ENCODE peak calls at places on chromosomes 16 and 17, in seven cellular contexts. One of them, this sample, is unnamed.

GRCh38 chr16:30841332-30841731 is 52.5 kb downstream of the BCL7C start:
- DNase-seq in HepG2: no peak
- DNase-seq in stomach: no peak
- DNase-seq in Panc1: no peak
- DNase-seq in HCT116: no peak
- DNase-seq in upper lobe of left lung: no peak
- DNase-seq in breast epithelium: no peak
- DNase-seq in this sample: no peak

GRCh38 chr17:3529817-3530741 is 27.5 kb downstream of the TRPV3 start:
- DNase-seq in HepG2: peak
- DNase-seq in upper lobe of left lung: no peak
- DNase-seq in HCT116: no peak
- DNase-seq in Panc1: no peak
- DNase-seq in breast epithelium: no peak
- DNase-seq in stomach: no peak
- DNase-seq in this sample: no peak

GRCh38 chr17:47305302-47305923 is 18.3 kb upstream of the EFCAB13 start:
- DNase-seq in HepG2: peak
- DNase-seq in upper lobe of left lung: no peak
- DNase-seq in stomach: no peak
- DNase-seq in Panc1: peak
- DNase-seq in HCT116: no peak
- DNase-seq in breast epithelium: no peak
- DNase-seq in this sample: no peak

GRCh38 chr16:56812884-56813283 is 52.1 kb upstream of the SLC12A3 start:
- DNase-seq in stomach: no peak
- DNase-seq in upper lobe of left lung: no peak
- DNase-seq in HCT116: no peak
- DNase-seq in HepG2: peak
- DNase-seq in breast epithelium: no peak
- DNase-seq in Panc1: no peak
- DNase-seq in this sample: no peak

GRCh38 chr17:80190716-80191115 is 20.9 kb downstream of the CARD14 start:
- DNase-seq in Panc1: no peak
- DNase-seq in stomach: no peak
- DNase-seq in HCT116: no peak
- DNase-seq in upper lobe of left lung: no peak
- DNase-seq in HepG2: no peak
- DNase-seq in breast epithelium: no peak
- DNase-seq in this sample: no peak

GRCh38 chr16:67248401-67249177 is at the start of gene SLC9A5:
- DNase-seq in HepG2: no peak
- DNase-seq in breast epithelium: no peak
- DNase-seq in stomach: no peak
- DNase-seq in HCT116: no peak
- DNase-seq in upper lobe of left lung: no peak
- DNase-seq in Panc1: no peak
- DNase-seq in this sample: no peak

GRCh38 chr17:48603959-48604769 is 622 bp downstream of the HOXB6 start:
- DNase-seq in upper lobe of left lung: no peak
- DNase-seq in Panc1: no peak
- DNase-seq in breast epithelium: no peak
- DNase-seq in HepG2: no peak
- DNase-seq in stomach: no peak
- DNase-seq in HCT116: peak
- DNase-seq in this sample: no peak

GRCh38 chr16:58127634-58128033 is 1.5 kb downstream of the CFAP20 start:
- DNase-seq in breast epithelium: no peak
- DNase-seq in HCT116: no peak
- DNase-seq in upper lobe of left lung: no peak
- DNase-seq in stomach: no peak
- DNase-seq in HepG2: no peak
- DNase-seq in Panc1: no peak
- DNase-seq in this sample: no peak

GRCh38 chr17:41532947-41533570 is 5.0 kb upstream of the KRT19 start:
- DNase-seq in upper lobe of left lung: peak
- DNase-seq in Panc1: no peak
- DNase-seq in HepG2: no peak
- DNase-seq in breast epithelium: no peak
- DNase-seq in stomach: no peak
- DNase-seq in HCT116: no peak
- DNase-seq in this sample: no peak

GRCh38 chr16:46830902-46831647 is at the start of gene C16orf87:
- DNase-seq in stomach: peak
- DNase-seq in upper lobe of left lung: peak
- DNase-seq in HCT116: peak
- DNase-seq in Panc1: no peak
- DNase-seq in breast epithelium: peak
- DNase-seq in HepG2: peak
- DNase-seq in this sample: peak

GRCh38 chr16:13982446-13982845 is 62.5 kb downstream of the ERCC4 start:
- DNase-seq in HepG2: no peak
- DNase-seq in upper lobe of left lung: no peak
- DNase-seq in stomach: no peak
- DNase-seq in breast epithelium: no peak
- DNase-seq in HCT116: no peak
- DNase-seq in Panc1: no peak
- DNase-seq in this sample: no peak

GRCh38 chr17:36182176-36183000 is 6.0 kb upstream of the TBC1D3B start:
- DNase-seq in Panc1: no peak
- DNase-seq in upper lobe of left lung: no peak
- DNase-seq in HepG2: no peak
- DNase-seq in HCT116: no peak
- DNase-seq in breast epithelium: no peak
- DNase-seq in stomach: no peak
- DNase-seq in this sample: no peak

GRCh38 chr17:10036511-10037061 is 131.5 kb upstream of the RCVRN start:
- DNase-seq in upper lobe of left lung: peak
- DNase-seq in stomach: no peak
- DNase-seq in Panc1: no peak
- DNase-seq in breast epithelium: no peak
- DNase-seq in HepG2: peak
- DNase-seq in HCT116: no peak
- DNase-seq in this sample: no peak
- TF ChIP-seq POLR2AphosphoS5 in upper lobe of left lung: no peak
- TF ChIP-seq POLR2AphosphoS5 in stomach: peak
- TF ChIP-seq POLR2AphosphoS5 in Panc1: no peak
- TF ChIP-seq POLR2AphosphoS5 in breast epithelium: no peak
- TF ChIP-seq POLR2AphosphoS5 in HepG2: no peak
- TF ChIP-seq POLR2AphosphoS5 in HCT116: no peak
- TF ChIP-seq POLR2AphosphoS5 in this sample: no peak

DNA sequence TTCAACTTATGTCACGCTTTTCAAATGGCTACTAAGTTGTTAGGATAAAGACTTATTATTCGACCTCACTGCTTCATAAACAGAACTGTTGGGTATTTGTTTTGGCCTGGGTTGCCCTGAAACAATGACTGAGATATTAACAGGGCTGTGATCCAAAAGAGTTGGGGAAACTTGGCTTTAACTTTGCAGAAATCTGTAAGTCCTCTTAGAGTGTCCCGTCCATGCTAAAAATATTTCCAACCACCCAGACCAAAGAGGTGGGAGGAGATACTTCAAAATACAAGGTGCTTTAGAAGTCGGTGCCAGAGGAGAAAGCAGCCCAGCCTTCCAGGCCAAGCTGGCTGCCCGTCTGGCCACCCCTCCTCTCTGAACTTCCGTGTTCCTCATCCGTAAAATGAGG is 16.1 kb upstream of the SPATA32 start:
- DNase-seq in HCT116: no peak
- DNase-seq in upper lobe of left lung: peak
- DNase-seq in stomach: peak
- DNase-seq in HepG2: no peak
- DNase-seq in breast epithelium: no peak
- DNase-seq in Panc1: no peak
- DNase-seq in this sample: no peak
- H3K27ac ChIP-seq in HCT116: peak
- H3K27ac ChIP-seq in upper lobe of left lung: peak
- H3K27ac ChIP-seq in stomach: peak
- H3K27ac ChIP-seq in HepG2: peak
- H3K27ac ChIP-seq in breast epithelium: peak
- H3K27ac ChIP-seq in Panc1: peak
- H3K27ac ChIP-seq in this sample: peak

DNA sequence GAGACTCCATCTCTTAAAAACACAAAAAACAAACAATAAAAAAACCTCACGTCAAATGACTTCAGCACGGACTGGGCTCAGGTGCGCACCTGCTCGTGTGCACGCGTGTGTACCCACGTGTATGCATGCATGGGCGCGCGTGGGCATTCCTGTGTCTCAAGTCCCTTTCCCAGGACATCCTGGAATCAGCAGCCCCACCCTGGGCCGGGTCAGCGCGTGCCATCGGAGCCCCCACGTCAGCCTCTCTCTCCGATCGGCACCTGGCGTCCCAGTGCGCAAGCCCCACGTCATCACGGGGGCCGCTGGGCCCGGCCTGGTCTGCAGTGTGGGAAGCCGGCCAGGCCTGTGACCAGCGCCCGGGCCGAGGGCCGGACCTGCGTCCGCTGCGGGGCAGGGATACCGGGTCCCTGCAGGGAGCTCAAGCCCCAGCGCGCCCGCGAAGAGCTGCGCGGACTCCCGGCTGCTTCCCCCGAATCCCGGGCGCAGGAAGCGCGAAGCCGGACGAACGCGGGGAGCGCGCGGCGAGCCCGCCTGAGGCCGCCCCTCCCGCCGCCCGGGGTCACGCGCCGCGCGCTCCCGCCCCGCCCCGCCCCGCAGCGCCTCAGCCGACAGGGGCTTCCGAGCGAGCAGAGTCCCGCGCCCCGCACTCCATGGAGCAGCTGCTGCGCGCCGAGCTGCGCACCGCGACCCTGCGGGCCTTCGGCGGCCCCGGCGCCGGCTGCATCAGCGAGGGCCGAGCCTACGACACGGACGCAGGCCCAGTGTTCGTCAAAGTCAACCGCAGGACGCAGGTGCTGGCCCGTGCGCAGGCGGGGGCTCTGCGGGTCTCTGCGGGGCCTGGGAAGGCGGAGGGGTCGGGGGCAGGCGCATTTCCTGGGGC is at the start of gene FN3K:
- DNase-seq in upper lobe of left lung: peak
- DNase-seq in Panc1: no peak
- DNase-seq in HCT116: no peak
- DNase-seq in stomach: peak
- DNase-seq in breast epithelium: no peak
- DNase-seq in HepG2: peak
- DNase-seq in this sample: peak
- TF ChIP-seq POLR2AphosphoS5 in upper lobe of left lung: no peak
- TF ChIP-seq POLR2AphosphoS5 in Panc1: peak
- TF ChIP-seq POLR2AphosphoS5 in HCT116: peak
- TF ChIP-seq POLR2AphosphoS5 in stomach: peak
- TF ChIP-seq POLR2AphosphoS5 in breast epithelium: no peak
- TF ChIP-seq POLR2AphosphoS5 in HepG2: peak
- TF ChIP-seq POLR2AphosphoS5 in this sample: no peak

DNA sequence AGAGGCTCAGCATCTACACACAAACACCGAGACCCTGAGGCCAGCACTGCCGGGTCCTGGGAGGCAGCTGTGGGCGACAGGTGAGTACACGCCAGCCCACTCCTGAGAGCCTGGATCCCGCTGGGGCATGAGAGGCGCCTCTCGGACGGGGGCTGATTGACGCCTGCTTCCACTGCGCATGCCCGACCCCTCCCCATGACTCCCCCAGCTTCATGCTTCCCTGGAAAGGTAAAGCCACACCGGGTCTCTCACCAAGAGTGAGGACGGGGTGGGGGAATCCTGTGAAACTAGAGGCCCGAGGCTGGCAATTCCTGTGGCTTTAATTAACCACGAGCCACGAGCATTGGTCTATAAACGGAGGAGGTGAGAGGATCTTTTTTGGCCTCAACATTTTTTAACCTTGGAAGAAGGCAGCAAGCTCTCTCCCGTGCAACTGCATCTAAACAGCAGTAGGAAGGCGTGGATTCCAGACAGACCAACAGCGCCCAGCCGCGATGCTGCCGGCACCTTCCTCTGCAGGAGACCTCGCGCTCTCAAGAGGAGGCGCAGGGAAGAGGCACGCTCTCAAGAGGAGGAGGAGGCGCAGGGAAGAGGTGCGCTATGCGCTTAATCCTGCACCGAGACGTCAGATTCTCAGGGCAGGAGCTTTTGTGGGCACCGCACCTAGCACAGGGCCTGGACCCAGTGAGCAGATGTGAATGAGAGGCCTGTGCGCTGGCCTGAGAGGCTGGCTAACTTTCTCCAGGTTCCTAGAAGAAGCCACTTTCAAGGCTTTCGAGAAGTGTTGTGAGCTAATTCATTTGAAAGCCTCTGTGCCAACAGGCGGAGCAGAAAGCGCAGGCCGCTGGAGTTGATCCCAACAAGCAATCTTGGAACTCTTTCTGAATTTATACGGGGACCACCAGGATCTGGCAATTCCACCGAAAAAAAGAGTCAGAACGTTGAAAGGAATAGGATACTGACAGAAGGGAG is 71.6 kb upstream of the METRNL start:
- DNase-seq in breast epithelium: no peak
- DNase-seq in Panc1: no peak
- DNase-seq in HepG2: no peak
- DNase-seq in upper lobe of left lung: no peak
- DNase-seq in stomach: no peak
- DNase-seq in HCT116: no peak
- DNase-seq in this sample: no peak
- H3K27ac ChIP-seq in breast epithelium: no peak
- H3K27ac ChIP-seq in Panc1: no peak
- H3K27ac ChIP-seq in HepG2: no peak
- H3K27ac ChIP-seq in upper lobe of left lung: no peak
- H3K27ac ChIP-seq in stomach: no peak
- H3K27ac ChIP-seq in HCT116: no peak
- H3K27ac ChIP-seq in this sample: no peak

GRCh38 chr16:8505327-8505991 is 84.9 kb downstream of the TMEM114 start:
- DNase-seq in HepG2: no peak
- DNase-seq in upper lobe of left lung: no peak
- DNase-seq in breast epithelium: no peak
- DNase-seq in Panc1: no peak
- DNase-seq in stomach: peak
- DNase-seq in HCT116: no peak
- DNase-seq in this sample: no peak
- TF ChIP-seq POLR2AphosphoS5 in HepG2: no peak
- TF ChIP-seq POLR2AphosphoS5 in upper lobe of left lung: no peak
- TF ChIP-seq POLR2AphosphoS5 in breast epithelium: no peak
- TF ChIP-seq POLR2AphosphoS5 in Panc1: no peak
- TF ChIP-seq POLR2AphosphoS5 in stomach: peak
- TF ChIP-seq POLR2AphosphoS5 in HCT116: no peak
- TF ChIP-seq POLR2AphosphoS5 in this sample: no peak

GRCh38 chr16:78309763-78310162 is 210.3 kb downstream of the WWOX start:
- DNase-seq in HCT116: no peak
- DNase-seq in upper lobe of left lung: no peak
- DNase-seq in stomach: no peak
- DNase-seq in HepG2: no peak
- DNase-seq in breast epithelium: no peak
- DNase-seq in Panc1: no peak
- DNase-seq in this sample: no peak
- H3K27ac ChIP-seq in HCT116: no peak
- H3K27ac ChIP-seq in upper lobe of left lung: no peak
- H3K27ac ChIP-seq in stomach: no peak
- H3K27ac ChIP-seq in HepG2: no peak
- H3K27ac ChIP-seq in breast epithelium: no peak
- H3K27ac ChIP-seq in Panc1: no peak
- H3K27ac ChIP-seq in this sample: no peak

This sample was measured in suprapubic skin.